ENCODE peak calls at places on chromosomes 11 and 22, in seven cellular contexts. J, V, B, U, Y, O and X are unnamed samples.

GRCh38 chr11:12242071-12242672 is 131.8 kb downstream of the MICAL2 start:
- DNase-seq in J (no peak), B (no peak), U (no peak), Y (no peak), V (no peak), O (peak), X (no peak)

GRCh38 chr11:35237860-35238715 is 99.1 kb downstream of the CD44 start:
- DNase-seq in V (no peak), B (peak), U (no peak), J (no peak), Y (peak), O (no peak), X (no peak)

GRCh38 chr11:113994077-113994954 is 19.4 kb downstream of the HTR3A start:
- DNase-seq in J (peak), V (no peak), U (no peak), B (peak), Y (no peak), O (no peak), X (no peak)

GRCh38 chr11:130413383-130414106 is 14.9 kb downstream of the ADAMTS8 start:
- DNase-seq in U (peak), V (no peak), J (peak), O (no peak), Y (no peak), B (peak), X (peak)

GRCh38 chr11:128908391-128909246 is 17.5 kb downstream of the KCNJ5 start:
- DNase-seq in Y (no peak), B (peak), O (peak), U (peak), V (no peak), J (peak), X (no peak)

GRCh38 chr22:39115570-39115969 is 18.5 kb downstream of the APOBEC3H start:
- DNase-seq in V (no peak), B (no peak), Y (no peak), J (no peak), O (no peak), U (no peak), X (no peak)

GRCh38 chr11:16925495-16926065 is 88.6 kb downstream of the PLEKHA7 start:
- DNase-seq in J (peak), U (peak), Y (no peak), V (no peak), B (peak), O (peak), X (no peak)

GRCh38 chr11:128678017-128678416 is 15.9 kb upstream of the FLI1 start:
- DNase-seq in J (no peak), O (no peak), B (no peak), V (no peak), U (no peak), Y (no peak), X (no peak)

GRCh38 chr11:117861151-117862018 is 15.1 kb downstream of the FXYD6 start:
- DNase-seq in O (no peak), V (no peak), Y (no peak), J (no peak), U (no peak), B (peak), X (no peak)

GRCh38 chr22:23499845-23500500 is 80.1 kb downstream of the IGLL1 start:
- DNase-seq in J (no peak), V (no peak), U (no peak), O (no peak), Y (no peak), B (no peak), X (no peak)

GRCh38 chr22:49760280-49760629 is 67.4 kb downstream of the BRD1 start:
- DNase-seq in Y (peak), J (no peak), B (peak), U (peak), O (no peak), V (no peak), X (no peak)

GRCh38 chr11:75230621-75231020 is 10.0 kb upstream of the TPBGL start:
- DNase-seq in J (no peak), Y (no peak), B (no peak), U (no peak), O (no peak), V (no peak), X (no peak)

GRCh38 chr11:123430736-123431356 is 777 bp downstream of the GRAMD1B start:
- DNase-seq in Y (no peak), V (no peak), O (peak), U (peak), B (peak), J (peak), X (no peak)

GRCh38 chr11:115470928-115471327 is 33.3 kb downstream of the CADM1 start:
- DNase-seq in B (no peak), V (no peak), J (no peak), U (no peak), Y (no peak), O (no peak), X (no peak)

GRCh38 chr11:2672553-2673249 is 27.1 kb downstream of the KCNQ1OT1 start:
- DNase-seq in V (no peak), B (no peak), Y (no peak), U (no peak), O (peak), J (no peak), X (no peak)

DNA sequence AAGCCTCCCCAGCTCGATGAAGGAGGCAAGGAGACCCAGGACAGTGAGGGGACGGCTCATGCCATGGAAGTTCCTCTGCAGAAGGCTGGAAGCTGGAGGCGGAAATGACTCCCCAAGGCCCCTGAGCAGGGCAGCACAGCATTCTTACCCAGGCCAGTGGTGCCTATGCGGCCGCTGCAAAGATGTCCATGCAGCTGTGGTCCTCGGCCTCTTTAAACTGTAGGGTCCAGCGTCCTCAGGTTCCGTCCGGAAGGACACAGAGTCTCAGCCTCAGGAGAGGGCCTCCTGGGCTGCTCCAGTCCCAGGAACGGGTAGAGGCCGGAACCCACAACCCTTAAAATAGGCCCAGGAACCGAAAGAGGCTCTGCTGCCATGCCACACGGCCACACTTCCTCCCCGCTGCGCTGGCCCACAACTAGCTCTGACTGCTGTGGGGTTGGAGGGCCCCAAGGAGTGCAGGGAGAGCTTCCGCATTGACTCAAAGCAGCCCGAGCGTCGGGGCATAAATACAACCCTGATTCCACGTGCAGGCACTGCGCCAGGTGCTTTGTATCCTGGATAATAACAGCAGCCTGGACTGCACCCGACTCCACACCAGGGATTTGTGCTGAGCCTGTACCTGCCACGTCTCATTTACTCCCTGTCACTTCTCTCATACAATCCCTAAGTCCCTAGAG is 5.5 kb downstream of the KIAA0930 start:
- DNase-seq in O (no peak), J (no peak), Y (peak), B (no peak), V (no peak), U (peak), X (no peak)
- H3K4me3 ChIP-seq in O (no peak), J (no peak), Y (peak), B (no peak), V (no peak), U (no peak), X (no peak)

GRCh38 chr22:28977481-28977971 is 84.1 kb downstream of the C22orf31 start:
- DNase-seq in Y (no peak), O (no peak), U (no peak), V (no peak), J (no peak), B (no peak), X (no peak)
- H3K4me3 ChIP-seq in Y (no peak), O (no peak), U (no peak), V (peak), J (peak), B (no peak), X (peak)

DNA sequence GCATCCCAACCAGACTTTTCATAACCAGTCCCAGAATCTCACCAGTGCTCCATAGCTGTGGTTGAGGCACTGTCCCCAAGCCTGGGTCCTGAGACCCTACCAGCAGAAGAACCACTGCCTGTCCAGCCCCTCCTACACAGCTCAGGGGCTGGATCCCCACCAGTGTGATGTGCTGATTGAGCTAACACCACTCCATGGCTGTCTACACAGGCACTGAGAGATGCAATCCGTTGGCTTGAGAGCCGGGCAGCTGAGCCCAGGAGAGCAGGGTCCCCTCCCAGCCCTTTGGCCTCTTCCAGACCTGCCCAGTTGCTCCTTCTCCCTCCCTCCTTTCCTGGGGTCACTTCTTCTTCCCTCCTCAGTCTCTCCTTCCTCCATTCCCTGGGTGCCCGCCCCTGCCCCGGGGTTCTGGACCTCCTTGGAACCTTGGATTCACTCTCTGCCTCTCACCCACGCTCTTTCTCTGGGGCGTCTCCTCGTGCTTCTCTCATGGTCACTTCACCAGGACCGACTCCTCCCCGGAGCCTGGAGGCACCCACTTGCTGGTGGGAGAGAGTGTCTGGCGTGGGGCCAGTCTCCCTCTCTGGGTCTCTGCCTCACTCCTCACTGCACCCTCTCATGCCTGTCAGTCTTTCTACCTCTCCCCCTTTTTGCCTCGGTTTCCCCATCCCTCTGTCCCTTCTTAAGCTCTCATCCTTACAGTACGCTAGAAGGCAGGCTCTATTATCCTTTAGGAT is 705 bp upstream of the SCYL1 start:
- DNase-seq in B (no peak), Y (no peak), U (peak), V (no peak), J (no peak), O (no peak), X (no peak)
- H3K4me3 ChIP-seq in B (no peak), Y (peak), U (no peak), V (peak), J (peak), O (no peak), X (peak)

GRCh38 chr11:119726150-119726553 is 2.8 kb downstream of the NECTIN1 start:
- DNase-seq in Y (no peak), O (no peak), J (no peak), U (no peak), V (no peak), B (no peak), X (no peak)
- H3K4me3 ChIP-seq in Y (peak), O (no peak), J (no peak), U (no peak), V (peak), B (peak), X (no peak)